ENCODE peak calls at places on chromosome 21, in five cellular contexts. G is H9, H is MM.1S, W is left ventricle myocardium inferior, U is fibroblast of lung. V is an unnamed sample.
A peak's percentile ranks its signal among the peaks of the same experiment; 100 is the strongest.

GRCh38 chr21:38229260-38229877 is 27.4 kb upstream of the KCNJ15 start:
- DNase-seq in H (no peak), U (peak; percentile 22), G (no peak), W (no peak), V (peak; percentile 20)

GRCh38 chr21:43997766-43998742 is 14.1 kb upstream of the TRAPPC10 start:
- DNase-seq in W (no peak), U (no peak), H (no peak), G (no peak), V (no peak)

GRCh38 chr21:33522297-33522696 is 19.6 kb downstream of the GART start:
- DNase-seq in G (no peak), H (no peak), U (no peak), W (no peak), V (no peak)

GRCh38 chr21:37907076-37907475 is 9.2 kb downstream of the KCNJ6 start:
- DNase-seq in H (no peak), W (no peak), U (no peak), G (no peak), V (no peak)

GRCh38 chr21:42282021-42282420 is 33.2 kb downstream of the TFF3 start:
- DNase-seq in G (no peak), W (no peak), U (no peak), H (no peak), V (no peak)

GRCh38 chr21:39788383-39788782 is 43.4 kb downstream of the IGSF5 start:
- DNase-seq in W (peak; percentile 72), U (peak; percentile 26), G (peak; percentile 86), H (peak; percentile 51), V (peak; percentile 93)

GRCh38 chr21:44871576-44872265 is 1.8 kb downstream of the PTTG1IP start:
- DNase-seq in H (no peak), W (no peak), G (no peak), U (peak; percentile 81), V (no peak)

GRCh38 chr21:42740405-42740909 is 87.0 kb downstream of the PDE9A start:
- DNase-seq in W (no peak), G (no peak), U (no peak), H (no peak), V (no peak)

GRCh38 chr21:35153671-35154070 is 104.6 kb upstream of the RUNX1 start:
- DNase-seq in H (no peak), U (no peak), W (no peak), G (no peak), V (no peak)

GRCh38 chr21:34330055-34330454 is 33.8 kb upstream of the KCNE2 start:
- DNase-seq in H (no peak), W (no peak), G (no peak), U (no peak), V (no peak)

GRCh38 chr21:44438531-44439210 is 16.6 kb upstream of the LRRC3 start:
- DNase-seq in G (no peak), W (peak; percentile 76), U (no peak), H (no peak), V (peak; percentile 23)